ENCODE peak calls at places on chromosomes 1 and 21, in five cellular contexts. L is IMR-90, B is neuronal stem cell, W is H9, Q is H1. T is an unnamed sample. For H3K4me1, the result is how much of the 10 kb centered on the place peaks cover.

GRCh38 chr1:226737819-226738420 is 1.2 kb downstream of the ITPKB start:
- DNase-seq in L (peak), B (peak), W (peak), Q (no peak), T (peak)

GRCh38 chr1:232062967-232063366 is 436.4 kb downstream of the DISC1 start:
- DNase-seq in L (no peak), B (no peak), W (no peak), Q (no peak), T (no peak)

GRCh38 chr1:239354211-239354610 is 32.2 kb upstream of the CHRM3 start:
- DNase-seq in L (no peak), B (no peak), W (no peak), Q (no peak), T (no peak)

GRCh38 chr1:186059311-186059710 is 315.7 kb downstream of the TPR start:
- DNase-seq in L (peak), B (no peak), W (no peak), Q (no peak), T (no peak)

GRCh38 chr21:44800971-44801467 is 601 bp downstream of the UBE2G2 start:
- DNase-seq in L (peak), B (no peak), W (no peak), Q (no peak), T (peak)

GRCh38 chr1:239389703-239390102 is 3.3 kb downstream of the CHRM3 start:
- DNase-seq in L (no peak), B (no peak), W (no peak), Q (no peak), T (no peak)

GRCh38 chr21:44521928-44522752 is 17.9 kb downstream of the KRTAP10-1 start:
- DNase-seq in L (no peak), B (no peak), W (peak), Q (no peak), T (no peak)

GRCh38 chr1:167479331-167479979 is 38.9 kb downstream of the CD247 start:
- DNase-seq in L (no peak), B (no peak), W (no peak), Q (no peak), T (no peak)

GRCh38 chr1:66445492-66446181 is 88.3 kb upstream of the SGIP1 start:
- DNase-seq in L (no peak), B (no peak), W (no peak), Q (no peak), T (no peak)

DNA sequence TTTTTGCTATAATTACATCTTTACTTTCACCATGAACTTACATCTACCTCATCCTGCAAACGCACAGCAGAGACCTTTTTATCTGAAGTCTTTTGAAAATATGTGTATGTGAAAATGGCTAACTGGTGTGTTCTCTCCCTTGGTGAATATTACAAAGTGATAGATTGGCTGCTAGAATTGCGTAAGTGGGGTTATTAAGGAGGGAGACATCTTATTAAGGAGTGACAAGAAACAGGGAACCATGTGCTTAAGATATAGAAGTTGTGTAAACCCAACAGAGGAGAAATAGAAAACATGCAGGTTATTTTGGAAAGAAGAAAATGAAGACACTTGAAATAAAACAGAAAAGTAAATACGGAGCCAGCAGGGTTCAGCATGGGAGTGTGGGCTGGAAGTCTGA is 7.8 kb downstream of the KCNJ15 start:
- DNase-seq in L (no peak), B (no peak), W (no peak), Q (no peak), T (no peak)
- H3K4me1 ChIP-seq in L (under half), B (under half), W (under half), Q (under half), T (under half)

GRCh38 chr21:31880816-31881215 is 8.0 kb downstream of the HUNK start:
- DNase-seq in L (no peak), B (no peak), W (no peak), Q (no peak), T (no peak)
- H3K14ac ChIP-seq in L (no peak), B (no peak), W (no peak), Q (no peak), T (no peak)

GRCh38 chr1:111619635-111620411 is at the start of gene RAP1A:
- DNase-seq in L (peak), B (peak), W (peak), Q (peak), T (peak)
- H3K4me1 ChIP-seq in L (under half), B (under half), W (under half), Q (under half), T (under half)

GRCh38 chr1:214550339-214551051 is 907 bp downstream of the PTPN14 start:
- DNase-seq in L (no peak), B (no peak), W (no peak), Q (no peak), T (no peak)

GRCh38 chr1:214551436-214552173 is at the start of gene PTPN14:
- DNase-seq in L (peak), B (peak), W (peak), Q (peak), T (peak)

GRCh38 chr1:214549604-214550338 is 1.6 kb downstream of the PTPN14 start:
- DNase-seq in L (peak), B (no peak), W (no peak), Q (no peak), T (no peak)

GRCh38 chr1:214552174-214552608 is 789 bp upstream of the PTPN14 start:
- DNase-seq in L (peak), B (peak), W (peak), Q (peak), T (peak)

DNA sequence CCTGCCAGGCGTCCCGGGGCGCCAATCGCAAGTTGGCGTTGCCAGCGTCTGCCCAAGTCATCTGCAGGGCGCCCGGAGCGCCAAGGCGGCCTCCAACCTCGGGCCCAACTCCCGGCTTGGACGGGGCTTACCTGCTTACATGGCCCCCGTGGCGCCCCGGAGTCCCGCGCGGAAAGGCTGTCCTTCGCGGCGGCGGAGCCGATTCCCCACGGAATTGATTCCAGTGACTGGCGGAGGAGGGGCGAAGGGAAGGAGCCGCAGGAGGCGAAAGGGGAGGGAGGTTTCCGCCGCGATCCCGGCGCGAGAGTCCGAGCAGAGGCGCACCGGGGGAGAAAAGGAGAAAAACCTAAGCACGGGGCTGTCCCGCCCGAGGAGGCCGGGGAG is 358 bp downstream of the PTPN14 start:
- DNase-seq in L (no peak), B (peak), W (no peak), Q (no peak), T (no peak)
- H3K14ac ChIP-seq in L (peak), B (no peak), W (peak), Q (no peak), T (peak)

GRCh38 chr1:150005606-150006005 is 4.9 kb downstream of the OTUD7B start:
- DNase-seq in L (no peak), B (no peak), W (no peak), Q (no peak), T (no peak)
- H3K4me1 ChIP-seq in L (under half), B (under half), W (under half), Q (under half), T (under half)

GRCh38 chr1:29181413-29182225 is at the start of gene SRSF4:
- DNase-seq in L (peak), B (peak), W (peak), Q (peak), T (peak)
- H3K14ac ChIP-seq in L (peak), B (peak), W (peak), Q (peak), T (peak)

GRCh38 chr1:156001682-156002171 is 19.0 kb downstream of the SSR2 start:
- DNase-seq in L (no peak), B (no peak), W (no peak), Q (no peak), T (no peak)

GRCh38 chr1:155996166-155996565 is 17.8 kb upstream of the ARHGEF2 start:
- DNase-seq in L (no peak), B (no peak), W (no peak), Q (no peak), T (no peak)

GRCh38 chr1:156004843-156005593 is 15.7 kb downstream of the SSR2 start:
- DNase-seq in L (no peak), B (no peak), W (no peak), Q (no peak), T (no peak)

GRCh38 chr1:156002182-156002911 is 18.4 kb downstream of the SSR2 start:
- DNase-seq in L (no peak), B (no peak), W (no peak), Q (no peak), T (no peak)

GRCh38 chr1:156001021-156001681 is 19.6 kb downstream of the SSR2 start:
- DNase-seq in L (no peak), B (no peak), W (no peak), Q (no peak), T (no peak)
- H3K4me1 ChIP-seq in L (under half), B (under half), W (under half), Q (under half), T (under half)

T was measured in trophoblast cell.